ENCODE peak calls at places on chromosomes 4 and X, in eight cellular contexts. W is right cardiac atrium, D is MM.1S, F is HepG2, E is A549, M is GM23248, T is SJSA1, Y is right atrium auricular region. J is an unnamed sample. For H3K9me3 and H3K4me1, the result is how much of the 10 kb centered on the place peaks cover.

GRCh38 chr4:101252721-101253120 is 94.6 kb downstream of the PPP3CA start:
- DNase-seq in W (peak), Y (no peak), M (peak), E (no peak), D (peak), F (no peak), T (no peak), J (no peak)

GRCh38 chrX:71911023-71911730 is 532 bp downstream of the NHSL2 start:
- DNase-seq in W (peak), E (peak), M (peak), T (no peak), F (no peak), D (peak), Y (no peak), J (no peak)

GRCh38 chrX:107935664-107936433 is 46.3 kb downstream of the TEX13B start:
- DNase-seq in D (no peak), T (peak), M (peak), W (no peak), E (peak), Y (no peak), F (no peak), J (no peak)

GRCh38 chr4:156999175-156999517 is 27.5 kb upstream of the PDGFC start:
- DNase-seq in M (peak), D (no peak), F (peak), W (no peak), E (peak), T (peak), Y (no peak), J (no peak)

GRCh38 chr4:4803904-4804296 is 55.6 kb upstream of the MSX1 start:
- DNase-seq in E (no peak), D (no peak), T (no peak), F (no peak), M (no peak), W (no peak), Y (no peak), J (no peak)

GRCh38 chr4:83174844-83175414 is 60.4 kb upstream of the PLAC8 start:
- DNase-seq in T (no peak), Y (no peak), E (no peak), W (no peak), D (no peak), F (no peak), M (no peak), J (no peak)

GRCh38 chrX:115018944-115019343 is 1.5 kb upstream of the IL13RA2 start:
- DNase-seq in T (no peak), E (no peak), Y (no peak), D (no peak), F (no peak), M (peak), W (no peak), J (no peak)

GRCh38 chr4:110612631-110613269 is 10.1 kb downstream of the PITX2 start:
- DNase-seq in M (no peak), D (no peak), Y (no peak), T (no peak), F (no peak), W (no peak), E (no peak), J (no peak)

GRCh38 chr4:77240469-77241066 is 83.6 kb downstream of the CCNG2 start:
- DNase-seq in W (peak), F (peak), T (peak), E (peak), M (peak), Y (no peak), D (peak), J (peak)

GRCh38 chrX:46601283-46601682 is 27.7 kb downstream of the CHST7 start:
- DNase-seq in M (no peak), E (no peak), T (no peak), D (no peak), F (no peak), W (no peak), Y (no peak), J (no peak)

GRCh38 chrX:68428431-68428830 is 4.9 kb downstream of the OPHN1 start:
- DNase-seq in Y (no peak), W (no peak), E (no peak), T (peak), M (peak), F (no peak), D (no peak), J (no peak)

GRCh38 chr4:184427093-184427492 is 47.3 kb downstream of the IRF2 start:
- DNase-seq in Y (no peak), D (peak), F (no peak), T (no peak), W (no peak), M (no peak), E (no peak), J (no peak)

GRCh38 chr4:184427687-184428086 is 46.7 kb downstream of the IRF2 start:
- DNase-seq in T (no peak), M (no peak), D (no peak), E (no peak), F (no peak), Y (no peak), W (no peak), J (no peak)

GRCh38 chr4:184432127-184432922 is 42.0 kb downstream of the IRF2 start:
- DNase-seq in Y (no peak), F (no peak), T (no peak), E (no peak), M (no peak), D (no peak), W (peak), J (no peak)

GRCh38 chr4:184428787-184429186 is 45.6 kb downstream of the IRF2 start:
- DNase-seq in W (no peak), D (no peak), Y (no peak), E (no peak), F (no peak), M (no peak), T (no peak), J (no peak)

GRCh38 chr4:184430163-184430562 is 44.2 kb downstream of the IRF2 start:
- DNase-seq in E (no peak), W (no peak), D (no peak), M (no peak), F (no peak), T (no peak), Y (no peak), J (no peak)
- H3K27ac ChIP-seq in E (no peak), W (no peak), D (no peak), M (no peak), F (no peak), T (no peak), Y (no peak), J (no peak)

GRCh38 chrX:38819709-38820108 is 18.4 kb downstream of the MID1IP1 start:
- DNase-seq in F (no peak), Y (no peak), T (no peak), E (no peak), D (no peak), M (no peak), W (no peak), J (no peak)

GRCh38 chrX:38819163-38819562 is 17.9 kb downstream of the MID1IP1 start:
- DNase-seq in E (no peak), W (no peak), M (no peak), D (no peak), T (no peak), F (no peak), Y (no peak), J (no peak)

GRCh38 chrX:38811515-38812239 is 10.4 kb downstream of the MID1IP1 start:
- DNase-seq in D (peak), E (no peak), Y (no peak), W (no peak), M (no peak), T (no peak), F (no peak), J (no peak)

GRCh38 chrX:38817004-38817703 is 15.9 kb downstream of the MID1IP1 start:
- DNase-seq in D (no peak), T (peak), M (peak), F (no peak), Y (no peak), E (peak), W (peak), J (no peak)

GRCh38 chrX:38816158-38816557 is 14.9 kb downstream of the MID1IP1 start:
- DNase-seq in E (no peak), Y (no peak), M (no peak), W (no peak), D (no peak), F (no peak), T (no peak), J (peak)
- H3K9me3 ChIP-seq in E (under half), Y (under half), M (under half), W (under half), D (under half), F (under half), T (under half), J (under half)

GRCh38 chr4:2482693-2483092 is 13.8 kb downstream of the RNF4 start:
- DNase-seq in E (no peak), T (no peak), Y (no peak), M (peak), W (peak), D (no peak), F (peak), J (no peak)
- H3K4me1 ChIP-seq in E (under half), T (under half), Y (under half), M (under half), W (under half), D (half or more), F (half or more), J (half or more)

GRCh38 chrX:1496076-1496475 is 40.9 kb downstream of the P2RY8 start:
- DNase-seq in D (no peak), F (no peak), W (no peak), M (no peak), T (no peak), E (no peak), Y (peak), J (no peak)

GRCh38 chrX:1502853-1503252 is 34.1 kb downstream of the P2RY8 start:
- DNase-seq in W (no peak), Y (no peak), D (no peak), E (no peak), F (no peak), M (no peak), T (no peak), J (no peak)

GRCh38 chrX:1502241-1502640 is 34.7 kb downstream of the P2RY8 start:
- DNase-seq in Y (peak), M (no peak), E (no peak), D (no peak), T (no peak), F (no peak), W (no peak), J (no peak)

GRCh38 chrX:1506916-1507315 is 30.1 kb downstream of the P2RY8 start:
- DNase-seq in D (no peak), M (no peak), Y (no peak), T (no peak), W (no peak), F (no peak), E (no peak), J (no peak)

GRCh38 chrX:1500701-1501624 is 36.0 kb downstream of the P2RY8 start:
- DNase-seq in F (no peak), W (no peak), D (peak), T (no peak), Y (peak), M (no peak), E (no peak), J (no peak)
- H3K27ac ChIP-seq in F (no peak), W (peak), D (peak), T (no peak), Y (peak), M (no peak), E (no peak), J (peak)

GRCh38 chr4:80897537-80898303 is 132.8 kb upstream of the BMP3 start:
- DNase-seq in M (no peak), D (peak), W (no peak), Y (no peak), T (no peak), E (no peak), F (no peak), J (no peak)
- H3K9me3 ChIP-seq in M (under half), D (under half), W (under half), Y (under half), T (under half), E (under half), F (under half), J (under half)

DNA sequence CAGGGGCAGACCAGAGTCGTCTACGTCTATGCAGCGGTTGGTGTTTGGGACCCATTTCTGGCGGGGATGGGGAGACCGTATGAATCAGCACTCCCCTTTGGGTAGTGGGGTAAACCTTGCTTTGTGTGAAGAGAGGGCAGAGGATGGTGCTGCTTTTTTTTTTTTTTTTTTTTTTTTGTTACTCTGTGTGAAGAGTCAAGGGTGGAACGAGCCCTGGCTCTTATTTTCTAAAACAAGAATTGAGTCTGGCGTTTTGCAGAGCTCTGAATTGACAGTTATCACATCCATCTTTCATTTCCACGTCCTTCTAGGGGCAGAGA is 1.2 kb downstream of the SLAIN2 start:
- DNase-seq in F (no peak), D (peak), M (peak), Y (no peak), E (no peak), T (no peak), W (no peak), J (peak)
- H3K4me1 ChIP-seq in F (half or more), D (under half), M (under half), Y (under half), E (under half), T (under half), W (under half), J (under half)

DNA sequence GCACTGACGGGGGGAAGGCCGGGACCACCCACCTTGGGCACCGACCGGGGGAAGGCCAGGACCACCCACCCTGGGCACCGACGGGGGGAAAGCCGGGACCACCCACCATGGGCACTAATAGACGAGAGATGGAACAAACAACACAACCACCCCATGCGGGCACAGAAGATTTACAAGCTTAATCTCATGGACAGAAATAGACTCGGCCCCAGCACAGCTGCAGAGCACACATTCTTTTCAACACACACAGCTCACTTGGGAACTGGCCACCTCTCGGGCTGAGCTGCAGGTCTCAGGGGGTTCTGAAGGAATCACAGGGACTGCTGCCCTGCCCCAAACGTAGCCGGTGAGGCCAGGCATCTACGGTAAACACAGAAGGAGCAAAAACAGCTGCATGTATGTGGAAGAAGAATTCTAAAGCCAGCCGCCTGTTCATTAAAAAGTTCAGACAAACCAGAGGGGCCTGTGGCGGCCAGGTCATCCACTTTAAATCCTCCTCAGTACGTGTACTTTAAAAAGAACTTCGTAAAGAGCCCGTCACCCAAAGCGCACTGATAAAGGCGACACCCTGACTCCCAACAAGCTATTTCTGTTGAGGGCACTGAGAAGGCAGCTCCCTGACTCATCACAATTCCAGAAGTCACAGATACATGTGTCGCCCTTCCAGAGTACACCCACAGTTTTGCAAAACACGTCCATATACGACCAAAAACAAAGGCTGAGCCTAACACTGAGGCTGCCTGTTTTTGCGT is 17.7 kb downstream of the PPP2R3B start:
- DNase-seq in F (no peak), T (no peak), M (peak), E (peak), W (peak), D (no peak), Y (no peak), J (no peak)
- H3K27ac ChIP-seq in F (no peak), T (no peak), M (no peak), E (peak), W (peak), D (no peak), Y (peak), J (no peak)

GRCh38 chrX:44898411-44899221 is 25.6 kb downstream of the KDM6A start:
- DNase-seq in W (no peak), T (no peak), F (peak), M (no peak), D (peak), E (no peak), Y (no peak), J (no peak)

GRCh38 chrX:44891642-44892041 is 18.7 kb downstream of the KDM6A start:
- DNase-seq in T (no peak), E (no peak), Y (no peak), D (no peak), M (no peak), F (no peak), W (no peak), J (no peak)

GRCh38 chrX:44903107-44903506 is 30.1 kb downstream of the KDM6A start:
- DNase-seq in T (no peak), M (peak), W (no peak), Y (no peak), D (no peak), E (peak), F (peak), J (no peak)

GRCh38 chrX:44896566-44897186 is 23.7 kb downstream of the KDM6A start:
- DNase-seq in F (no peak), W (no peak), Y (no peak), T (no peak), M (no peak), E (no peak), D (no peak), J (no peak)

GRCh38 chrX:44897539-44897938 is 24.6 kb downstream of the KDM6A start:
- DNase-seq in E (no peak), T (no peak), D (no peak), Y (no peak), F (no peak), M (no peak), W (no peak), J (no peak)
- H3K9me3 ChIP-seq in E (under half), T (under half), D (under half), Y (under half), F (under half), M (under half), W (under half), J (under half)

GRCh38 chr4:38004887-38005286 is 44.7 kb downstream of the PTTG2 start:
- DNase-seq in T (no peak), M (no peak), D (no peak), W (no peak), Y (no peak), E (no peak), F (no peak), J (no peak)

GRCh38 chr4:38002451-38003071 is 42.4 kb downstream of the PTTG2 start:
- DNase-seq in T (no peak), F (no peak), Y (no peak), D (no peak), M (peak), W (no peak), E (no peak), J (no peak)

GRCh38 chr4:38003102-38003501 is 42.9 kb downstream of the PTTG2 start:
- DNase-seq in E (no peak), Y (no peak), M (no peak), W (no peak), D (no peak), F (no peak), T (no peak), J (no peak)

GRCh38 chr4:38004062-38004461 is 43.9 kb downstream of the PTTG2 start:
- DNase-seq in T (no peak), W (no peak), F (no peak), M (no peak), E (no peak), Y (no peak), D (no peak), J (no peak)

GRCh38 chr4:38003628-38004027 is 43.4 kb downstream of the PTTG2 start:
- DNase-seq in D (no peak), T (no peak), Y (no peak), F (no peak), M (no peak), E (no peak), W (no peak), J (no peak)
- H3K4me1 ChIP-seq in D (under half), T (under half), Y (under half), F (under half), M (under half), E (under half), W (under half), J (under half)